ENCODE peak calls at places on chromosome 13, in six cellular contexts. Y is omental fat pad, W is ascending aorta, V is choroid plexus epithelial cell, J is left lung, Q is cardiac muscle cell. U is an unnamed sample.

GRCh38 chr13:63161219-63161618 is 1745.6 kb upstream of the PCDH20 start:
- DNase-seq in W (no peak), J (no peak), Q (no peak), Y (no peak), V (peak), U (no peak)

GRCh38 chr13:76886292-76887061 is at the start of gene KCTD12:
- DNase-seq in W (peak), J (peak), Q (peak), V (peak), Y (peak), U (peak)

GRCh38 chr13:30443957-30444404 is 21.7 kb downstream of the UBE2L5 start:
- DNase-seq in V (no peak), W (no peak), Y (no peak), J (no peak), Q (no peak), U (no peak)

GRCh38 chr13:80100636-80101035 is 240.3 kb downstream of the SPRY2 start:
- DNase-seq in J (no peak), Q (peak), W (no peak), Y (no peak), V (peak), U (no peak)

GRCh38 chr13:41064493-41064892 is 3.2 kb downstream of the WBP4 start:
- DNase-seq in Q (peak), Y (no peak), J (no peak), W (no peak), V (peak), U (peak)

GRCh38 chr13:27403727-27404385 is 20.6 kb upstream of the GTF3A start:
- DNase-seq in Q (no peak), Y (no peak), J (no peak), V (no peak), W (no peak), U (no peak)

GRCh38 chr13:67119481-67119883 is 110.7 kb downstream of the PCDH9 start:
- DNase-seq in V (peak), J (no peak), Y (no peak), Q (peak), W (no peak), U (peak)

GRCh38 chr13:28438598-28439334 is 56.2 kb downstream of the FLT1 start:
- DNase-seq in V (no peak), Y (no peak), J (no peak), Q (no peak), W (no peak), U (no peak)

GRCh38 chr13:90414691-90415596 is 932.5 kb upstream of the MIR17HG start:
- DNase-seq in V (peak), W (no peak), J (no peak), Y (no peak), Q (peak), U (peak)

GRCh38 chr13:101711307-101712025 is 259.0 kb downstream of the ITGBL1 start:
- DNase-seq in V (no peak), W (no peak), J (no peak), Y (no peak), Q (no peak), U (no peak)

GRCh38 chr13:29292045-29292444 is 303.4 kb downstream of the SLC7A1 start:
- DNase-seq in Q (no peak), V (no peak), W (no peak), Y (no peak), J (no peak), U (no peak)

GRCh38 chr13:63731896-63732295 is 2316.2 kb upstream of the PCDH20 start:
- DNase-seq in W (no peak), Q (no peak), V (no peak), J (no peak), Y (no peak), U (no peak)

GRCh38 chr13:97194473-97194872 is 27.7 kb upstream of the MBNL2 start:
- DNase-seq in Y (no peak), Q (peak), V (peak), W (no peak), J (no peak), U (peak)

GRCh38 chr13:114226088-114226487 is 8.6 kb upstream of the CDC16 start:
- DNase-seq in Y (no peak), W (no peak), Q (no peak), V (no peak), J (no peak), U (no peak)

GRCh38 chr13:50989476-50989875 is 79.9 kb downstream of the RNASEH2B start:
- DNase-seq in V (peak), Q (peak), Y (no peak), W (no peak), J (no peak), U (peak)
- TF ChIP-seq CTCF in V (peak), Q (peak), Y (no peak), W (peak), J (no peak), U (peak)

GRCh38 chr13:42814868-42815267 is 33.5 kb downstream of the FAM216B start:
- DNase-seq in W (no peak), J (no peak), V (peak), Q (peak), Y (no peak), U (peak)

GRCh38 chr13:42819712-42820111 is 38.3 kb downstream of the FAM216B start:
- DNase-seq in J (no peak), Q (peak), W (no peak), V (peak), Y (no peak), U (peak)

GRCh38 chr13:42815686-42816085 is 34.3 kb downstream of the FAM216B start:
- DNase-seq in Q (peak), W (no peak), Y (no peak), J (no peak), V (peak), U (peak)

GRCh38 chr13:42820450-42820849 is 39.1 kb downstream of the FAM216B start:
- DNase-seq in Q (peak), Y (no peak), J (no peak), W (no peak), V (no peak), U (no peak)

GRCh38 chr13:42816538-42816937 is 35.2 kb downstream of the FAM216B start:
- DNase-seq in V (no peak), Q (no peak), Y (no peak), W (no peak), J (no peak), U (no peak)
- TF ChIP-seq CTCF in V (peak), Q (no peak), Y (no peak), W (no peak), J (no peak), U (peak)

GRCh38 chr13:110274687-110275086 is 32.3 kb downstream of the COL4A1 start:
- DNase-seq in Y (no peak), V (no peak), W (no peak), Q (no peak), J (no peak), U (no peak)
- TF ChIP-seq CTCF in Y (no peak), V (peak), W (peak), Q (peak), J (no peak), U (peak)

DNA sequence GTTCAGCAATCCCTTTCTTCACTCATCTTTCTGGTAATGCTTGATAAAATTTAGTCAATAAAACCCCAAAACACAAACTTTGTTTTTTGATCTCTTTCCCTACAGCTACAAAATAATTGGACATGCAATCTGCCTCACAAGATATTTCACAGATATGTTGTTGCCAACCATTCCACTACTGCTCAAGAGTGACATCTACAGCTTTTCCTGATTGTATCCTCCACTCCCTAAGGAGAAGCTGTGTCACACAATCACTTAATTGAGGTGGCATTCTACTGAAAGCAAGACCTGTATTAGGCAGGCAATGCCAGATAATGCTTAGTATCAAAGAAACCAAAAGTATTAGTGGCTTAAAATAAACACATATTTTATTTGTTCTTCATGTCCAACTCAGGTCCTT is 1646.2 kb upstream of the SPRY2 start:
- DNase-seq in W (no peak), V (no peak), J (no peak), Q (no peak), Y (no peak), U (no peak)
- TF ChIP-seq CTCF in W (no peak), V (no peak), J (no peak), Q (no peak), Y (no peak), U (no peak)

GRCh38 chr13:110920038-110920437 is 5.2 kb upstream of the ANKRD10 start:
- DNase-seq in Q (no peak), W (no peak), J (no peak), V (no peak), Y (no peak), U (no peak)
- TF ChIP-seq CTCF in Q (no peak), W (no peak), J (no peak), V (no peak), Y (no peak), U (no peak)

GRCh38 chr13:37869756-37870488 is at the start of gene TRPC4:
- DNase-seq in Y (no peak), J (peak), V (peak), W (no peak), Q (peak), U (peak)
- TF ChIP-seq CTCF in Y (no peak), J (no peak), V (peak), W (peak), Q (peak), U (peak)

GRCh38 chr13:48542138-48542537 is 9.3 kb upstream of the RCBTB2 start:
- DNase-seq in J (no peak), Q (no peak), V (no peak), Y (no peak), W (no peak), U (no peak)

GRCh38 chr13:48539550-48539949 is 6.7 kb upstream of the RCBTB2 start:
- DNase-seq in V (no peak), J (no peak), Y (no peak), Q (no peak), W (no peak), U (no peak)

GRCh38 chr13:48545608-48546007 is 12.7 kb upstream of the RCBTB2 start:
- DNase-seq in V (no peak), J (no peak), Q (no peak), Y (no peak), W (no peak), U (no peak)

GRCh38 chr13:48547663-48548092 is 14.8 kb upstream of the RCBTB2 start:
- DNase-seq in V (no peak), Q (no peak), W (no peak), Y (no peak), J (no peak), U (no peak)

DNA sequence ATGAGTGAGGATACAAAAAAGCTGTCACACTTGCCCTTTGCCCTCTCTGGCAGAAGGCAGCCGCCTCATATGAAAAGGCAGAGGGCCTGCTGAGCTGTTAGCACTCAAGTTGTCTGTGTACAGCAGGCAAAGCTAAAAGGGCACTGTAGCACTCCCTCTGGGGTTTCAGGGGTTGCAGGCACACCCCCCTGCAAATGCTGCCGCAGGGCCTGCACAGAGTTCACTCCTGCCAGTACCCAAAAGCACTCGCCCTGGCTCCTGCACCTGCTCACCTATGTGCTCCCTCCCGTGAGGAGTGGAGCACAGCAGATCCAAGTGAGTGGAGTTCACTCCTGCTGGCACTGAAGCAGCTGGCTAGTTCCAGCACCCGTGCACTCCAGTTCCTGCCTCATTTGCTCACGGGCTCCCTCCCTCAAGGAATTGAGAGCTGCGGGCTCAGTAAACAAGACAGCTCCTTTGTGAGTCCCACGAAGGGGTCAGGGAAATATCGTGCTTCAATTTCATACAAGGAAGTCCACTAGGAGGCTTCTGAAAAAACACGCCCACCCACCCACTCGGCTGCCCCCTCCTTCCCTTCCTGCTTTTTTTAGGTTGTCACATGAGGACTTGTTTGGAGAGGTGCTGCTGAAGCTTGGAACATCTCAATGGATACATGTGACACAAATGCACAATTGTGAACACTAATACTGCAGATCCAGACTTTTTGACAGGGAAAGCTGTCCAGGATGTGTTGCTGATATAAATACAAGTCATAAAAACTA is 9.9 kb upstream of the RCBTB2 start:
- DNase-seq in Y (no peak), Q (peak), W (no peak), J (peak), V (peak), U (no peak)
- TF ChIP-seq CTCF in Y (no peak), Q (peak), W (no peak), J (no peak), V (peak), U (peak)